ENCODE peak calls at places on chromosomes 1 and 21, in seven cellular contexts. E is breast epithelium; Y is nucleus accumbens; I is progenitor cell of endocrine pancreas; L is activated naive CD8-positive, alpha-beta T cell treated with anti-CD3 and anti-CD28 coated beads, Interleukin-2, amount 10 ng/mL, durations not matched to agents 7 days and 5 days; U is mucosa of descending colon; V is NCI-H82. X is an unnamed sample.

GRCh38 chr1:212699839-212700596 is at the start of gene BATF3:
- DNase-seq in E (no peak), Y (no peak), I (peak; percentile 16), L (peak; percentile 70), U (peak; percentile 39), V (peak; percentile 81), X (peak; percentile 56)

GRCh38 chr21:14520535-14520934 is 25.6 kb downstream of the SAMSN1 start:
- DNase-seq in E (no peak), Y (no peak), I (no peak), L (no peak), U (no peak), V (peak; percentile 27), X (no peak)

GRCh38 chr1:181251001-181251712 is 162.7 kb downstream of the IER5 start:
- DNase-seq in E (peak; percentile 23), Y (no peak), I (no peak), L (no peak), U (no peak), V (peak; percentile 92), X (no peak)

GRCh38 chr1:45359882-45360513 is 19.8 kb upstream of the MUTYH start:
- DNase-seq in E (peak; percentile 69), Y (no peak), I (no peak), L (no peak), U (peak; percentile 90), V (peak; percentile 59), X (peak; percentile 77)

GRCh38 chr1:210262897-210263272 is 30.3 kb downstream of the SERTAD4 start:
- DNase-seq in E (no peak), Y (no peak), I (no peak), L (no peak), U (no peak), V (no peak), X (no peak)

GRCh38 chr1:21313146-21313885 is 23.1 kb upstream of the ECE1 start:
- DNase-seq in E (no peak), Y (no peak), I (no peak), L (no peak), U (no peak), V (peak; percentile 81), X (no peak)

GRCh38 chr1:12301518-12302237 is 71.8 kb downstream of the VPS13D start:
- DNase-seq in E (no peak), Y (no peak), I (no peak), L (no peak), U (no peak), V (peak; percentile 18), X (no peak)

GRCh38 chr1:198776602-198777029 is 137.8 kb downstream of the PTPRC start:
- DNase-seq in E (no peak), Y (no peak), I (no peak), L (no peak), U (peak; percentile 19), V (no peak), X (no peak)

GRCh38 chr1:218816999-218817398 is 356.7 kb upstream of the LYPLAL1 start:
- DNase-seq in E (no peak), Y (no peak), I (no peak), L (no peak), U (no peak), V (peak; percentile 57), X (no peak)

GRCh38 chr21:41622831-41623548 is 115.0 kb upstream of the TMPRSS2 start:
- DNase-seq in E (no peak), Y (no peak), I (no peak), L (no peak), U (no peak), V (no peak), X (no peak)

GRCh38 chr1:165383067-165383466 is 26.6 kb upstream of the LMX1A start:
- DNase-seq in E (peak; percentile 48), Y (peak; percentile 32), I (no peak), L (no peak), U (no peak), V (no peak), X (peak; percentile 47)

GRCh38 chr1:2564815-2565415 is 8.7 kb downstream of the TNFRSF14 start:
- DNase-seq in E (no peak), Y (no peak), I (peak; percentile 8), L (no peak), U (peak; percentile 60), V (no peak), X (no peak)

GRCh38 chr1:220121791-220122530 is 28.0 kb downstream of the IARS2 start:
- DNase-seq in E (no peak), Y (no peak), I (no peak), L (no peak), U (peak; percentile 44), V (peak; percentile 7), X (no peak)

GRCh38 chr1:224543453-224543852 is 72.7 kb upstream of the CNIH3 start:
- DNase-seq in E (no peak), Y (no peak), I (no peak), L (no peak), U (no peak), V (no peak), X (no peak)

GRCh38 chr1:182050481-182051438 is 10.8 kb downstream of the ZNF648 start:
- DNase-seq in E (no peak), Y (no peak), I (no peak), L (no peak), U (no peak), V (no peak), X (no peak)

GRCh38 chr1:172401907-172402306 is 18.6 kb upstream of the C1orf105 start:
- DNase-seq in E (no peak), Y (no peak), I (no peak), L (no peak), U (no peak), V (peak; percentile 51), X (no peak)

GRCh38 chr1:225500589-225501192 is 72.9 kb upstream of the LBR start:
- DNase-seq in E (no peak), Y (no peak), I (no peak), L (no peak), U (peak; percentile 57), V (no peak), X (no peak)

GRCh38 chr1:157073944-157074685 is 25.5 kb downstream of the ETV3L start:
- DNase-seq in E (peak; percentile 31), Y (no peak), I (peak; percentile 48), L (peak; percentile 51), U (peak; percentile 86), V (peak; percentile 91), X (peak; percentile 73)

GRCh38 chr1:167472729-167473529 is 45.4 kb downstream of the CD247 start:
- DNase-seq in E (no peak), Y (no peak), I (no peak), L (no peak), U (no peak), V (no peak), X (no peak)

GRCh38 chr21:37365657-37366487 is 701 bp upstream of the DYRK1A start:
- DNase-seq in E (peak; percentile 69), Y (no peak), I (peak; percentile 63), L (peak; percentile 85), U (peak; percentile 77), V (peak; percentile 89), X (peak; percentile 66)

GRCh38 chr1:1971017-1971416 is 32.6 kb downstream of the CFAP74 start:
- DNase-seq in E (no peak), Y (no peak), I (no peak), L (no peak), U (no peak), V (no peak), X (no peak)

GRCh38 chr21:31913191-31913608 is 40.4 kb downstream of the HUNK start:
- DNase-seq in E (no peak), Y (no peak), I (no peak), L (no peak), U (no peak), V (peak; percentile 63), X (no peak)

X was measured in ureter.